ENCODE peak calls at places on chromosomes 7 and 10, in nine cellular contexts. One of them, this sample, is unnamed.

GRCh38 chr10:43115881-43116595 is 22.2 kb upstream of the CSGALNACT2 start:
- DNase-seq in cardiac fibroblast: no peak
- DNase-seq in heart right ventricle: no peak
- DNase-seq in fibroblast of lung: no peak
- DNase-seq in breast epithelium: no peak
- DNase-seq in IMR-90: no peak
- DNase-seq in BJ: no peak
- DNase-seq in astrocyte of the spinal cord: no peak
- DNase-seq in CD8-positive, alpha-beta T cell: no peak
- DNase-seq in this sample: no peak

GRCh38 chr10:110872984-110873569 is 1.3 kb downstream of the PDCD4 start:
- DNase-seq in fibroblast of lung: peak
- DNase-seq in IMR-90: no peak
- DNase-seq in heart right ventricle: no peak
- DNase-seq in BJ: no peak
- DNase-seq in cardiac fibroblast: peak
- DNase-seq in CD8-positive, alpha-beta T cell: no peak
- DNase-seq in breast epithelium: no peak
- DNase-seq in astrocyte of the spinal cord: no peak
- DNase-seq in this sample: no peak

GRCh38 chr10:72079356-72079755 is 9.0 kb downstream of the SPOCK2 start:
- DNase-seq in CD8-positive, alpha-beta T cell: peak
- DNase-seq in heart right ventricle: no peak
- DNase-seq in astrocyte of the spinal cord: no peak
- DNase-seq in cardiac fibroblast: no peak
- DNase-seq in IMR-90: no peak
- DNase-seq in fibroblast of lung: no peak
- DNase-seq in breast epithelium: no peak
- DNase-seq in BJ: no peak
- DNase-seq in this sample: no peak

GRCh38 chr10:92239600-92240288 is 51.1 kb downstream of the CPEB3 start:
- DNase-seq in IMR-90: peak
- DNase-seq in breast epithelium: no peak
- DNase-seq in cardiac fibroblast: peak
- DNase-seq in CD8-positive, alpha-beta T cell: peak
- DNase-seq in astrocyte of the spinal cord: no peak
- DNase-seq in fibroblast of lung: peak
- DNase-seq in heart right ventricle: peak
- DNase-seq in BJ: no peak
- DNase-seq in this sample: peak

GRCh38 chr7:132437730-132438129 is 138.5 kb downstream of the PLXNA4 start:
- DNase-seq in breast epithelium: peak
- DNase-seq in BJ: no peak
- DNase-seq in astrocyte of the spinal cord: no peak
- DNase-seq in fibroblast of lung: no peak
- DNase-seq in CD8-positive, alpha-beta T cell: peak
- DNase-seq in IMR-90: no peak
- DNase-seq in heart right ventricle: peak
- DNase-seq in cardiac fibroblast: no peak
- DNase-seq in this sample: no peak

GRCh38 chr10:61974611-61975010 is 73.1 kb downstream of the ARID5B start:
- DNase-seq in IMR-90: peak
- DNase-seq in fibroblast of lung: peak
- DNase-seq in breast epithelium: no peak
- DNase-seq in cardiac fibroblast: peak
- DNase-seq in heart right ventricle: peak
- DNase-seq in CD8-positive, alpha-beta T cell: no peak
- DNase-seq in astrocyte of the spinal cord: peak
- DNase-seq in BJ: no peak
- DNase-seq in this sample: peak

GRCh38 chr7:32489788-32490126 is 423 bp downstream of the LSM5 start:
- DNase-seq in BJ: no peak
- DNase-seq in heart right ventricle: no peak
- DNase-seq in astrocyte of the spinal cord: no peak
- DNase-seq in breast epithelium: no peak
- DNase-seq in cardiac fibroblast: no peak
- DNase-seq in CD8-positive, alpha-beta T cell: no peak
- DNase-seq in IMR-90: no peak
- DNase-seq in fibroblast of lung: no peak
- DNase-seq in this sample: no peak

GRCh38 chr10:335151-335800 is 200.0 kb downstream of the ZMYND11 start:
- DNase-seq in heart right ventricle: no peak
- DNase-seq in fibroblast of lung: no peak
- DNase-seq in BJ: no peak
- DNase-seq in IMR-90: peak
- DNase-seq in astrocyte of the spinal cord: peak
- DNase-seq in breast epithelium: no peak
- DNase-seq in CD8-positive, alpha-beta T cell: peak
- DNase-seq in cardiac fibroblast: peak
- DNase-seq in this sample: peak

GRCh38 chr7:111265394-111265793 is 174.5 kb downstream of the LRRN3 start:
- DNase-seq in CD8-positive, alpha-beta T cell: no peak
- DNase-seq in cardiac fibroblast: no peak
- DNase-seq in IMR-90: no peak
- DNase-seq in BJ: no peak
- DNase-seq in astrocyte of the spinal cord: no peak
- DNase-seq in fibroblast of lung: no peak
- DNase-seq in breast epithelium: no peak
- DNase-seq in heart right ventricle: no peak
- DNase-seq in this sample: peak

GRCh38 chr10:5434017-5434753 is 21.8 kb downstream of the NET1 start:
- DNase-seq in breast epithelium: no peak
- DNase-seq in CD8-positive, alpha-beta T cell: no peak
- DNase-seq in BJ: no peak
- DNase-seq in IMR-90: peak
- DNase-seq in cardiac fibroblast: peak
- DNase-seq in astrocyte of the spinal cord: peak
- DNase-seq in heart right ventricle: no peak
- DNase-seq in fibroblast of lung: peak
- DNase-seq in this sample: peak

GRCh38 chr10:109456566-109457361 is 466.5 kb downstream of the XPNPEP1 start:
- DNase-seq in BJ: no peak
- DNase-seq in CD8-positive, alpha-beta T cell: no peak
- DNase-seq in breast epithelium: no peak
- DNase-seq in fibroblast of lung: no peak
- DNase-seq in heart right ventricle: no peak
- DNase-seq in cardiac fibroblast: no peak
- DNase-seq in IMR-90: no peak
- DNase-seq in astrocyte of the spinal cord: no peak
- DNase-seq in this sample: no peak
- H3K4me3 ChIP-seq in BJ: peak
- H3K4me3 ChIP-seq in CD8-positive, alpha-beta T cell: no peak
- H3K4me3 ChIP-seq in breast epithelium: no peak
- H3K4me3 ChIP-seq in fibroblast of lung: no peak
- H3K4me3 ChIP-seq in heart right ventricle: no peak
- H3K4me3 ChIP-seq in cardiac fibroblast: no peak
- H3K4me3 ChIP-seq in IMR-90: no peak
- H3K4me3 ChIP-seq in astrocyte of the spinal cord: peak
- H3K4me3 ChIP-seq in this sample: no peak

GRCh38 chr10:27252267-27253000 is 11.8 kb upstream of the ACBD5 start:
- DNase-seq in IMR-90: peak
- DNase-seq in heart right ventricle: peak
- DNase-seq in cardiac fibroblast: peak
- DNase-seq in astrocyte of the spinal cord: peak
- DNase-seq in CD8-positive, alpha-beta T cell: peak
- DNase-seq in fibroblast of lung: peak
- DNase-seq in breast epithelium: peak
- DNase-seq in BJ: no peak
- DNase-seq in this sample: peak
- TF ChIP-seq CTCF in IMR-90: no peak
- TF ChIP-seq CTCF in heart right ventricle: peak
- TF ChIP-seq CTCF in cardiac fibroblast: peak
- TF ChIP-seq CTCF in astrocyte of the spinal cord: peak
- TF ChIP-seq CTCF in CD8-positive, alpha-beta T cell: peak
- TF ChIP-seq CTCF in fibroblast of lung: no peak
- TF ChIP-seq CTCF in breast epithelium: peak
- TF ChIP-seq CTCF in BJ: peak
- TF ChIP-seq CTCF in this sample: peak

GRCh38 chr10:57785068-57785467 is 482.6 kb downstream of the IPMK start:
- DNase-seq in astrocyte of the spinal cord: no peak
- DNase-seq in fibroblast of lung: no peak
- DNase-seq in cardiac fibroblast: no peak
- DNase-seq in IMR-90: no peak
- DNase-seq in BJ: no peak
- DNase-seq in CD8-positive, alpha-beta T cell: no peak
- DNase-seq in heart right ventricle: no peak
- DNase-seq in breast epithelium: no peak
- DNase-seq in this sample: no peak

GRCh38 chr10:57788117-57788516 is 479.6 kb downstream of the IPMK start:
- DNase-seq in CD8-positive, alpha-beta T cell: no peak
- DNase-seq in cardiac fibroblast: no peak
- DNase-seq in BJ: no peak
- DNase-seq in breast epithelium: no peak
- DNase-seq in astrocyte of the spinal cord: no peak
- DNase-seq in IMR-90: no peak
- DNase-seq in fibroblast of lung: no peak
- DNase-seq in heart right ventricle: no peak
- DNase-seq in this sample: no peak

GRCh38 chr10:57785546-57785945 is 482.1 kb downstream of the IPMK start:
- DNase-seq in cardiac fibroblast: no peak
- DNase-seq in breast epithelium: no peak
- DNase-seq in CD8-positive, alpha-beta T cell: no peak
- DNase-seq in BJ: no peak
- DNase-seq in IMR-90: no peak
- DNase-seq in heart right ventricle: no peak
- DNase-seq in astrocyte of the spinal cord: no peak
- DNase-seq in fibroblast of lung: no peak
- DNase-seq in this sample: no peak

GRCh38 chr10:57786331-57786730 is 481.4 kb downstream of the IPMK start:
- DNase-seq in cardiac fibroblast: no peak
- DNase-seq in heart right ventricle: no peak
- DNase-seq in IMR-90: no peak
- DNase-seq in CD8-positive, alpha-beta T cell: no peak
- DNase-seq in breast epithelium: no peak
- DNase-seq in BJ: no peak
- DNase-seq in astrocyte of the spinal cord: no peak
- DNase-seq in fibroblast of lung: no peak
- DNase-seq in this sample: no peak

GRCh38 chr10:57786850-57787750 is 480.6 kb downstream of the IPMK start:
- DNase-seq in heart right ventricle: no peak
- DNase-seq in breast epithelium: no peak
- DNase-seq in astrocyte of the spinal cord: no peak
- DNase-seq in fibroblast of lung: no peak
- DNase-seq in cardiac fibroblast: no peak
- DNase-seq in IMR-90: no peak
- DNase-seq in BJ: no peak
- DNase-seq in CD8-positive, alpha-beta T cell: no peak
- DNase-seq in this sample: no peak
- H3K4me3 ChIP-seq in heart right ventricle: no peak
- H3K4me3 ChIP-seq in breast epithelium: no peak
- H3K4me3 ChIP-seq in astrocyte of the spinal cord: no peak
- H3K4me3 ChIP-seq in fibroblast of lung: no peak
- H3K4me3 ChIP-seq in cardiac fibroblast: no peak
- H3K4me3 ChIP-seq in IMR-90: no peak
- H3K4me3 ChIP-seq in BJ: no peak
- H3K4me3 ChIP-seq in CD8-positive, alpha-beta T cell: no peak
- H3K4me3 ChIP-seq in this sample: no peak

GRCh38 chr10:114519756-114520288 is 115.5 kb upstream of the AFAP1L2 start:
- DNase-seq in astrocyte of the spinal cord: no peak
- DNase-seq in heart right ventricle: no peak
- DNase-seq in BJ: no peak
- DNase-seq in IMR-90: no peak
- DNase-seq in cardiac fibroblast: no peak
- DNase-seq in CD8-positive, alpha-beta T cell: no peak
- DNase-seq in breast epithelium: no peak
- DNase-seq in fibroblast of lung: no peak
- DNase-seq in this sample: no peak

GRCh38 chr10:114518401-114519305 is 114.4 kb upstream of the AFAP1L2 start:
- DNase-seq in BJ: no peak
- DNase-seq in IMR-90: peak
- DNase-seq in astrocyte of the spinal cord: no peak
- DNase-seq in cardiac fibroblast: no peak
- DNase-seq in CD8-positive, alpha-beta T cell: no peak
- DNase-seq in fibroblast of lung: no peak
- DNase-seq in heart right ventricle: no peak
- DNase-seq in breast epithelium: no peak
- DNase-seq in this sample: no peak

GRCh38 chr10:114519306-114519669 is 115.0 kb upstream of the AFAP1L2 start:
- DNase-seq in fibroblast of lung: peak
- DNase-seq in BJ: no peak
- DNase-seq in IMR-90: no peak
- DNase-seq in heart right ventricle: no peak
- DNase-seq in cardiac fibroblast: no peak
- DNase-seq in breast epithelium: peak
- DNase-seq in CD8-positive, alpha-beta T cell: no peak
- DNase-seq in astrocyte of the spinal cord: no peak
- DNase-seq in this sample: no peak

GRCh38 chr10:114521250-114521649 is 116.9 kb upstream of the AFAP1L2 start:
- DNase-seq in fibroblast of lung: no peak
- DNase-seq in astrocyte of the spinal cord: no peak
- DNase-seq in IMR-90: no peak
- DNase-seq in heart right ventricle: no peak
- DNase-seq in BJ: no peak
- DNase-seq in cardiac fibroblast: no peak
- DNase-seq in breast epithelium: no peak
- DNase-seq in CD8-positive, alpha-beta T cell: no peak
- DNase-seq in this sample: no peak

DNA sequence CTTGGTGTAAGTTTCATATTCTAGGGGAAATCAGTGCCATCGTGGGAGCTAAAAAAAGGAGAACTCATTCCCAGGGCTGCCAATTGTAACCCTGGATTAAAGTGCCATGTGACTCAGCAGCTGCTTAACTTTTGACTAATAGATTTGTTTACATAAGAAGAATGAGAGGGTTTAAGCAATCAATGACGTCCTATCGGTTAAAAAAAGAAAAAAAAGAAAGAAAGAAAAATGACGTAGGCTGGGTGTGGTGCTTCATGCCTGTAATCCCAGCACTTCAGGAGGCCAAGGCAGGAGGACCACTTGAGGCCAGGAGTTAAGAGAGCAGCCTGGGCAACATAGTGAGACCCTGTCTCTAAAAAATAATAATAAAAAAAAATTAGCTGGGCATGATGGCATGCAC is 116.2 kb upstream of the AFAP1L2 start:
- DNase-seq in cardiac fibroblast: peak
- DNase-seq in IMR-90: peak
- DNase-seq in breast epithelium: no peak
- DNase-seq in CD8-positive, alpha-beta T cell: no peak
- DNase-seq in BJ: peak
- DNase-seq in heart right ventricle: no peak
- DNase-seq in astrocyte of the spinal cord: peak
- DNase-seq in fibroblast of lung: peak
- DNase-seq in this sample: peak
- TF ChIP-seq CTCF in cardiac fibroblast: no peak
- TF ChIP-seq CTCF in IMR-90: no peak
- TF ChIP-seq CTCF in breast epithelium: no peak
- TF ChIP-seq CTCF in CD8-positive, alpha-beta T cell: no peak
- TF ChIP-seq CTCF in BJ: no peak
- TF ChIP-seq CTCF in heart right ventricle: no peak
- TF ChIP-seq CTCF in astrocyte of the spinal cord: no peak
- TF ChIP-seq CTCF in fibroblast of lung: no peak
- TF ChIP-seq CTCF in this sample: no peak